ENCODE peak calls at places on chromosome 5, in seven cellular contexts. C is mesenchymal stem cell, F is mucosa of descending colon, M is breast epithelium, U is heart left ventricle, G is SJCRH30, O is GM23248. Z is an unnamed sample.

GRCh38 chr5:137872476-137872875 is 4.8 kb downstream of the MYOT start:
- DNase-seq in C (no peak), F (no peak), M (no peak), U (no peak), G (peak; percentile 37), O (no peak), Z (no peak)

GRCh38 chr5:1312993-1313833 is 18.3 kb upstream of the TERT start:
- DNase-seq in C (no peak), F (no peak), M (no peak), U (no peak), G (no peak), O (no peak), Z (peak; percentile 7)

GRCh38 chr5:114360816-114361723 is 800 bp upstream of the KCNN2 start:
- DNase-seq in C (peak; percentile 33), F (peak; percentile 47), M (no peak), U (peak; percentile 64), G (no peak), O (no peak), Z (peak; percentile 24)

GRCh38 chr5:40224421-40224820 is 455.3 kb upstream of the PTGER4 start:
- DNase-seq in C (no peak), F (no peak), M (no peak), U (no peak), G (peak; percentile 19), O (peak; percentile 51), Z (no peak)

GRCh38 chr5:34008721-34009120 is 871 bp upstream of the AMACR start:
- DNase-seq in C (no peak), F (no peak), M (no peak), U (no peak), G (no peak), O (no peak), Z (no peak)

GRCh38 chr5:932628-933250 is 40.1 kb downstream of the TRIP13 start:
- DNase-seq in C (peak; percentile 61), F (no peak), M (no peak), U (no peak), G (no peak), O (peak; percentile 19), Z (no peak)

GRCh38 chr5:149024477-149024876 is 38.4 kb downstream of the SH3TC2 start:
- DNase-seq in C (no peak), F (no peak), M (no peak), U (no peak), G (peak; percentile 32), O (peak; percentile 33), Z (no peak)

GRCh38 chr5:59522201-59522831 is 371.2 kb downstream of the PDE4D start:
- DNase-seq in C (no peak), F (no peak), M (no peak), U (no peak), G (no peak), O (peak; percentile 14), Z (no peak)

GRCh38 chr5:10635861-10636350 is 72.0 kb downstream of the ANKRD33B start:
- DNase-seq in C (no peak), F (no peak), M (no peak), U (no peak), G (no peak), O (peak; percentile 6), Z (no peak)

GRCh38 chr5:146778795-146779579 is 99.6 kb downstream of the PPP2R2B start:
- DNase-seq in C (no peak), F (no peak), M (no peak), U (no peak), G (no peak), O (no peak), Z (no peak)
- H3K36me3 ChIP-seq in C (no peaks in the 10 kb centered on the region), F (no peaks in the 10 kb centered on the region), M (no peaks in the 10 kb centered on the region), U (no peaks in the 10 kb centered on the region), G (no peaks in the 10 kb centered on the region), O (no peaks in the 10 kb centered on the region), Z (no peaks in the 10 kb centered on the region)

GRCh38 chr5:150623878-150624216 is 16.6 kb upstream of the SYNPO start:
- DNase-seq in C (no peak), F (no peak), M (no peak), U (peak; percentile 43), G (no peak), O (no peak), Z (no peak)
- H3K4me1 ChIP-seq in C (peaks cover 22% of the 10 kb centered on the region), F (peaks cover 11% of the 10 kb centered on the region), M (peaks cover 3% of the 10 kb centered on the region), U (peaks cover 51% of the 10 kb centered on the region), G (peaks cover 36% of the 10 kb centered on the region), O (peaks cover 46% of the 10 kb centered on the region), Z (peaks cover 26% of the 10 kb centered on the region)

GRCh38 chr5:95484421-95484820 is 70.4 kb downstream of the SKIC3 start:
- DNase-seq in C (no peak), F (no peak), M (no peak), U (no peak), G (no peak), O (no peak), Z (no peak)

GRCh38 chr5:95487880-95488279 is 66.9 kb downstream of the SKIC3 start:
- DNase-seq in C (no peak), F (no peak), M (no peak), U (no peak), G (no peak), O (peak; percentile 2), Z (no peak)

DNA sequence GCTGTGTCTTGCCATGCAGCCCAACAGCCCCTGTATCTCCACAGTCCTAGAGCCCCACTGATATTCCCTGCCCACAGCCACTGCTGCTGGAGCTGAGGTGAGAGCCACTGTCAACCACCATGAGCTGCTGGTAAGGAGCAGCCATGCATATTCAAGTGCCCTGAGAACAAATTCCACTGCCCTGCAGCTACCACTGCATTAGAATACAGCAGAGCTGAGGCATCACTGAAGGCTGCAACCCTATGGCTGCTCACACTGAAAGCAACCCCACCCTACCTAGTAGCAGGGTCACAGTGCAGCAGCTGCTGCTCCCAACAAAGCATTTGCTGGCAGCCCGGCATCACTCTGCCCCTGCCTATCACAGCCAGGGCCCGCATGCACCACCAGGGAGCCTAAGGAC is 68.6 kb downstream of the SKIC3 start:
- DNase-seq in C (no peak), F (no peak), M (no peak), U (no peak), G (no peak), O (no peak), Z (no peak)
- H3K36me3 ChIP-seq in C (peaks cover 28% of the 10 kb centered on the region), F (peaks cover 6% of the 10 kb centered on the region), M (peaks cover 13% of the 10 kb centered on the region), U (peaks cover 49% of the 10 kb centered on the region), G (peaks cover 73% of the 10 kb centered on the region), O (peaks cover 73% of the 10 kb centered on the region), Z (peaks cover 62% of the 10 kb centered on the region)

DNA sequence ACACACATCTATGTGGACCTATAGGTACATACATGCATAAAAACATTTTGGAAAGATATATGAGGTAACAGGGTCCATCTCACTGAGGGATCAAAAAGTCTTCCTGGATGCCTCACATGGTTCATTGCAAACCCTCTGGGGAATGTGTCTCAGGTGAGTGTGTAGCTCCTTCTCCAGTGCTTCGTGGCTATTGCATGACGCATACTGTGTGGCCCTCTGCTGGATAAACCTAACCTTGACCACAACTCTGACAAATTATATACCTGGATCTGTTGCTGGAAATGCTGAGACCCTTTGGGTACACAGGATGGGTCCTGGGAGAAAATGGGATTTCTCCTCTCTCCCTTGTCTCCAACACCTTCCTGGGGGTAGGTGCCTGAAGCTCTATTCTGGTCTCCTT is 91.9 kb downstream of the JAKMIP2 start:
- DNase-seq in C (no peak), F (no peak), M (no peak), U (no peak), G (no peak), O (no peak), Z (no peak)
- H3K4me1 ChIP-seq in C (no peaks in the 10 kb centered on the region), F (no peaks in the 10 kb centered on the region), M (no peaks in the 10 kb centered on the region), U (no peaks in the 10 kb centered on the region), G (no peaks in the 10 kb centered on the region), O (no peaks in the 10 kb centered on the region), Z (peaks cover 10% of the 10 kb centered on the region)

GRCh38 chr5:72885824-72886223 is 69.4 kb downstream of the TNPO1 start:
- DNase-seq in C (no peak), F (no peak), M (no peak), U (no peak), G (no peak), O (no peak), Z (no peak)
- H3K36me3 ChIP-seq in C (peaks cover 26% of the 10 kb centered on the region), F (no peaks in the 10 kb centered on the region), M (peaks cover 7% of the 10 kb centered on the region), U (peaks cover 49% of the 10 kb centered on the region), G (peaks cover 95% of the 10 kb centered on the region), O (peaks cover 92% of the 10 kb centered on the region), Z (peaks cover 97% of the 10 kb centered on the region)